ENCODE peak calls at places on chromosomes 12 and 14, in four cellular contexts. One of them, this sample, is unnamed. For H3K27me3, the result is how much of the 10 kb centered on the place peaks cover.

GRCh38 chr14:22386924-22387775 is 201.9 kb downstream of the DAD1 start:
- DNase-seq in vagina: peak
- DNase-seq in body of pancreas: peak
- DNase-seq in heart left ventricle: peak
- DNase-seq in this sample: peak

GRCh38 chr14:90396342-90397339 is at the start of gene CALM1:
- DNase-seq in heart left ventricle: peak
- DNase-seq in vagina: peak
- DNase-seq in body of pancreas: peak
- DNase-seq in this sample: peak

GRCh38 chr12:90621927-90622326 is 333.0 kb downstream of the CCER1 start:
- DNase-seq in vagina: no peak
- DNase-seq in heart left ventricle: no peak
- DNase-seq in body of pancreas: no peak
- DNase-seq in this sample: no peak

GRCh38 chr14:61462566-61463195 is 141.3 kb downstream of the PRKCH start:
- DNase-seq in body of pancreas: no peak
- DNase-seq in vagina: no peak
- DNase-seq in heart left ventricle: no peak
- DNase-seq in this sample: no peak

GRCh38 chr12:21505888-21506287 is 4.3 kb downstream of the GOLT1B start:
- DNase-seq in body of pancreas: no peak
- DNase-seq in vagina: no peak
- DNase-seq in heart left ventricle: no peak
- DNase-seq in this sample: no peak

GRCh38 chr14:105554022-105554421 is 27.6 kb downstream of the TMEM121 start:
- DNase-seq in body of pancreas: no peak
- DNase-seq in heart left ventricle: no peak
- DNase-seq in vagina: no peak
- DNase-seq in this sample: no peak

GRCh38 chr12:47750229-47750798 is 8.4 kb downstream of the RAPGEF3 start:
- DNase-seq in body of pancreas: no peak
- DNase-seq in vagina: no peak
- DNase-seq in heart left ventricle: no peak
- DNase-seq in this sample: no peak

GRCh38 chr14:65879218-65880009 is 466.9 kb downstream of the FUT8 start:
- DNase-seq in vagina: no peak
- DNase-seq in heart left ventricle: no peak
- DNase-seq in body of pancreas: no peak
- DNase-seq in this sample: no peak

GRCh38 chr14:37708481-37708880 is 113.1 kb downstream of the TTC6 start:
- DNase-seq in heart left ventricle: no peak
- DNase-seq in vagina: no peak
- DNase-seq in body of pancreas: no peak
- DNase-seq in this sample: no peak

GRCh38 chr12:3962661-3963483 is 89.7 kb upstream of the PARP11 start:
- DNase-seq in heart left ventricle: no peak
- DNase-seq in body of pancreas: peak
- DNase-seq in vagina: no peak
- DNase-seq in this sample: no peak

GRCh38 chr12:79688376-79689040 is 2.3 kb downstream of the PAWR start:
- DNase-seq in body of pancreas: no peak
- DNase-seq in heart left ventricle: no peak
- DNase-seq in vagina: no peak
- DNase-seq in this sample: no peak

GRCh38 chr14:73240816-73241480 is 3.6 kb downstream of the PAPLN start:
- DNase-seq in vagina: no peak
- DNase-seq in body of pancreas: no peak
- DNase-seq in heart left ventricle: no peak
- DNase-seq in this sample: peak

GRCh38 chr12:71283883-71284282 is 126.1 kb upstream of the TSPAN8 start:
- DNase-seq in body of pancreas: no peak
- DNase-seq in heart left ventricle: no peak
- DNase-seq in vagina: no peak
- DNase-seq in this sample: no peak

GRCh38 chr12:32369202-32369601 is 30.2 kb upstream of the FGD4 start:
- DNase-seq in heart left ventricle: no peak
- DNase-seq in body of pancreas: no peak
- DNase-seq in vagina: no peak
- DNase-seq in this sample: no peak

GRCh38 chr12:849192-849527 is 96.8 kb downstream of the WNK1 start:
- DNase-seq in heart left ventricle: no peak
- DNase-seq in body of pancreas: no peak
- DNase-seq in vagina: no peak
- DNase-seq in this sample: no peak

GRCh38 chr12:848519-849191 is 96.3 kb downstream of the WNK1 start:
- DNase-seq in vagina: no peak
- DNase-seq in heart left ventricle: no peak
- DNase-seq in body of pancreas: no peak
- DNase-seq in this sample: no peak

GRCh38 chr12:851343-851742 is 98.2 kb downstream of the RAD52 start:
- DNase-seq in body of pancreas: no peak
- DNase-seq in vagina: no peak
- DNase-seq in heart left ventricle: no peak
- DNase-seq in this sample: no peak

GRCh38 chr12:843609-844008 is 91.2 kb downstream of the WNK1 start:
- DNase-seq in vagina: no peak
- DNase-seq in body of pancreas: no peak
- DNase-seq in heart left ventricle: no peak
- DNase-seq in this sample: no peak

GRCh38 chr12:846376-846775 is 94.0 kb downstream of the WNK1 start:
- DNase-seq in body of pancreas: no peak
- DNase-seq in heart left ventricle: no peak
- DNase-seq in vagina: no peak
- DNase-seq in this sample: no peak
- H3K27ac ChIP-seq in body of pancreas: no peak
- H3K27ac ChIP-seq in heart left ventricle: no peak
- H3K27ac ChIP-seq in vagina: no peak
- H3K27ac ChIP-seq in this sample: no peak

GRCh38 chr14:100622708-100623485 is 35.7 kb upstream of the BEGAIN start:
- DNase-seq in vagina: no peak
- DNase-seq in body of pancreas: peak
- DNase-seq in heart left ventricle: no peak
- DNase-seq in this sample: no peak
- H3K27me3 ChIP-seq in vagina: under half
- H3K27me3 ChIP-seq in body of pancreas: under half
- H3K27me3 ChIP-seq in heart left ventricle: under half
- H3K27me3 ChIP-seq in this sample: under half

GRCh38 chr12:110670161-110670701 is 18.7 kb downstream of the HVCN1 start:
- DNase-seq in heart left ventricle: no peak
- DNase-seq in vagina: no peak
- DNase-seq in body of pancreas: no peak
- DNase-seq in this sample: no peak

GRCh38 chr12:110666892-110667291 is 22.0 kb downstream of the HVCN1 start:
- DNase-seq in body of pancreas: no peak
- DNase-seq in vagina: no peak
- DNase-seq in heart left ventricle: no peak
- DNase-seq in this sample: no peak

GRCh38 chr12:110667671-110668070 is 21.2 kb downstream of the HVCN1 start:
- DNase-seq in body of pancreas: no peak
- DNase-seq in heart left ventricle: no peak
- DNase-seq in vagina: no peak
- DNase-seq in this sample: no peak

GRCh38 chr12:110669193-110669502 is 19.8 kb downstream of the HVCN1 start:
- DNase-seq in body of pancreas: no peak
- DNase-seq in vagina: no peak
- DNase-seq in heart left ventricle: no peak
- DNase-seq in this sample: no peak

DNA sequence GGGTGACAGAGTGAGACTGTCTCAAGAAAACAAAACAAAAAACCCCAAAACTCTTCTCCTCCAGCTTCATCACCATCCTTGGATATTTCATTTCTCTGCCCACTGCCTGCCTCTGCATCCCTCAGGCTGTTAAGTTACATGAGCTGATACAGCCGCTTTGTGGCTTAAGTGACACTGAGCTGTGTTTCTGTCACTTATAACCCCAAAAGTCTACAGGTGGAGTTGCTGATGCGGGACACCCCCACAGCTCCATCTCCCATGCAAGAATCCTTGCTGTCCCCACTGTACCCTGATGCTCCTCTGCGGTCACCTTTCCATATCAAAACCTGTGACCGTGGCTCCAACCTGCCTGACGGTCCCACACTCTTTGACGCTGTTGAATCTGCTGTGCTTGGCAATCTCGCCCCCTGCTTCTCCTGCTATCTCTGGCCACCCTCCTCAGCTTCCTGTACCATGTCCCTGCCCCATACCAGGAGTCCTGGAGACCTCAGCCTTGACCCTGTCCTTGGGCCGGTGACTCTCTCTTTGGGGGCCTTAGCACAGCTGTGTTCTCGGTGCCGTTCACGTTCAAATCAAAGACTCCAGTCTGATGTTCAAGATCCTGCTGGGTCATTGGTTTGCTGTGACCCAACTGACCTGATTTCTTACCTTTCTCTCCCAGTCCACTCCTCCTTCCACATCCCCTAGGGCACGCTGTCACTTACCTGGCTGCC is 20.3 kb downstream of the HVCN1 start:
- DNase-seq in heart left ventricle: no peak
- DNase-seq in body of pancreas: no peak
- DNase-seq in vagina: no peak
- DNase-seq in this sample: no peak
- TF ChIP-seq POLR2A in heart left ventricle: no peak
- TF ChIP-seq POLR2A in body of pancreas: no peak
- TF ChIP-seq POLR2A in vagina: no peak
- TF ChIP-seq POLR2A in this sample: no peak

GRCh38 chr14:99575043-99576023 is 28.7 kb downstream of the CCDC85C start:
- DNase-seq in vagina: no peak
- DNase-seq in body of pancreas: peak
- DNase-seq in heart left ventricle: peak
- DNase-seq in this sample: peak
- H3K27ac ChIP-seq in vagina: peak
- H3K27ac ChIP-seq in body of pancreas: peak
- H3K27ac ChIP-seq in heart left ventricle: peak
- H3K27ac ChIP-seq in this sample: peak